ENCODE peak calls at places on chromosomes 12 and 14, in five cellular contexts. A is gastrocnemius medialis; N is ureter; K is activated naive CD8-positive, alpha-beta T cell treated with anti-CD3 and anti-CD28 coated beads, Interleukin-2, amount 10 ng/mL, durations not matched to agents 7 days and 5 days; M is mesenteric fat pad. V is an unnamed sample.

GRCh38 chr12:55728185-55728931 is 451 bp downstream of the CD63 start:
- DNase-seq in N (peak; percentile 88), M (no peak), K (no peak), A (peak; percentile 74), V (no peak)

GRCh38 chr12:108561852-108562347 is 496 bp upstream of the ISCU start:
- DNase-seq in A (no peak), N (no peak), M (no peak), K (no peak), V (no peak)

GRCh38 chr14:78412475-78412874 is 242.3 kb downstream of the NRXN3 start:
- DNase-seq in K (no peak), N (no peak), M (no peak), A (no peak), V (no peak)

GRCh38 chr14:66782853-66783252 is 274.9 kb downstream of the GPHN start:
- DNase-seq in N (no peak), K (no peak), A (no peak), M (no peak), V (no peak)

GRCh38 chr12:107111314-107111713 is 18.0 kb upstream of the CRY1 start:
- DNase-seq in M (no peak), K (no peak), A (no peak), N (no peak), V (no peak)

GRCh38 chr14:77615231-77616132 is 955 bp downstream of the SPTLC2 start:
- DNase-seq in A (peak; percentile 13), M (no peak), K (peak; percentile 41), N (no peak), V (peak; percentile 44)

GRCh38 chr14:102922490-102923200 is at the start of gene AMN:
- DNase-seq in N (no peak), A (no peak), K (no peak), M (no peak), V (no peak)

GRCh38 chr12:119693006-119693405 is 25.1 kb downstream of the PRKAB1 start:
- DNase-seq in A (no peak), K (no peak), N (peak; percentile 83), M (no peak), V (peak; percentile 81)

GRCh38 chr12:132152921-132153321 is 8.7 kb downstream of the NOC4L start:
- DNase-seq in K (peak; percentile 29), M (no peak), N (no peak), A (no peak), V (no peak)

GRCh38 chr14:73610692-73611091 is 1.6 kb upstream of the ACOT6 start:
- DNase-seq in A (no peak), N (no peak), M (no peak), K (no peak), V (peak; percentile 63)

GRCh38 chr12:22060261-22060660 is 14.2 kb downstream of the CMAS start:
- DNase-seq in K (no peak), A (no peak), N (no peak), M (no peak), V (no peak)

GRCh38 chr12:6934110-6934509 is 6.4 kb downstream of the ATN1 start:
- DNase-seq in N (no peak), M (no peak), K (no peak), A (no peak), V (no peak)

GRCh38 chr12:100348657-100349454 is 8.0 kb upstream of the SLC17A8 start:
- DNase-seq in M (no peak), K (no peak), A (no peak), N (no peak), V (peak; percentile 4)

GRCh38 chr12:110688446-110689001 is 391 bp downstream of the HVCN1 start:
- DNase-seq in N (no peak), K (no peak), M (no peak), A (no peak), V (no peak)

GRCh38 chr12:42477931-42478330 is 111.6 kb downstream of the PRICKLE1 start:
- DNase-seq in A (no peak), M (no peak), N (no peak), K (no peak), V (no peak)

GRCh38 chr14:23245282-23245681 is 7.5 kb downstream of the RNF212B start:
- DNase-seq in A (no peak), K (no peak), N (no peak), M (no peak), V (no peak)

GRCh38 chr12:57552692-57553321 is 3.0 kb downstream of the KIF5A start:
- DNase-seq in N (no peak), M (no peak), K (no peak), A (no peak), V (no peak)

GRCh38 chr14:54653764-54654469 is 87.0 kb downstream of the SAMD4A start:
- DNase-seq in K (no peak), N (no peak), A (peak; percentile 77), M (no peak), V (peak; percentile 87)

GRCh38 chr14:58298880-58299664 is 717 bp downstream of the ARID4A start:
- DNase-seq in M (no peak), K (peak; percentile 68), N (peak; percentile 53), A (no peak), V (no peak)

GRCh38 chr14:94341654-94342333 is 18.7 kb upstream of the SERPINA6 start:
- DNase-seq in M (no peak), N (no peak), K (no peak), A (no peak), V (no peak)

GRCh38 chr12:112995008-112995407 is 16.7 kb downstream of the OAS2 start:
- DNase-seq in N (no peak), M (no peak), K (no peak), A (no peak), V (no peak)

GRCh38 chr12:11958216-11959091 is 112.3 kb upstream of the BCL2L14 start:
- DNase-seq in N (no peak), M (no peak), K (peak; percentile 42), A (no peak), V (peak; percentile 5)

GRCh38 chr14:103520657-103521437 is 1.8 kb downstream of the CKB start:
- DNase-seq in A (peak; percentile 70), N (peak; percentile 83), K (peak; percentile 77), M (no peak), V (no peak)

GRCh38 chr14:92633274-92633616 is 115.2 kb downstream of the LGMN start:
- DNase-seq in A (no peak), M (peak; percentile 83), K (no peak), N (no peak), V (no peak)

GRCh38 chr12:28025821-28026505 is 53.4 kb upstream of the PTHLH start:
- DNase-seq in M (no peak), N (no peak), K (no peak), A (no peak), V (no peak)

GRCh38 chr14:102096569-102097188 is 9.8 kb upstream of the HSP90AA1 start:
- DNase-seq in K (peak; percentile 75), N (peak; percentile 85), A (peak; percentile 75), M (no peak), V (no peak)

GRCh38 chr12:130992979-130993538 is 39.4 kb downstream of the ADGRD1 start:
- DNase-seq in M (no peak), N (no peak), K (no peak), A (no peak), V (no peak)

GRCh38 chr12:78981-79380 is 12.4 kb downstream of the IQSEC3 start:
- DNase-seq in A (no peak), K (no peak), N (no peak), M (no peak), V (no peak)

GRCh38 chr14:78075033-78075432 is 95.1 kb upstream of the NRXN3 start:
- DNase-seq in M (no peak), A (no peak), N (no peak), K (no peak), V (no peak)

GRCh38 chr12:22313276-22313995 is 21.1 kb downstream of the ST8SIA1 start:
- DNase-seq in N (no peak), A (no peak), M (no peak), K (no peak), V (no peak)

GRCh38 chr12:48000878-48001321 is 3.4 kb downstream of the COL2A1 start:
- DNase-seq in M (no peak), K (no peak), N (no peak), A (no peak), V (peak; percentile 43)

GRCh38 chr12:120093336-120093591 is 23.3 kb downstream of the RAB35 start:
- DNase-seq in K (no peak), N (no peak), M (no peak), A (no peak), V (no peak)

GRCh38 chr14:102229071-102229738 is 75.8 kb downstream of the MOK start:
- DNase-seq in N (no peak), M (no peak), A (no peak), K (no peak), V (no peak)

GRCh38 chr12:59036341-59036740 is 116.0 kb upstream of the LRIG3 start:
- DNase-seq in N (no peak), A (no peak), K (no peak), M (no peak), V (no peak)

GRCh38 chr12:71134405-71134804 is 23.4 kb downstream of the TSPAN8 start:
- DNase-seq in M (no peak), N (no peak), K (no peak), A (no peak), V (no peak)

V was measured in retinal pigment epithelial cell.